ENCODE peak calls at places on chromosome 17, in seven cellular contexts. P, Q, K, B, R, X and D are unnamed samples.

GRCh38 chr17:81735181-81736102 is 23.4 kb downstream of the SLC25A10 start:
- DNase-seq in B (no peak), K (peak; percentile 72), X (no peak), R (no peak), Q (no peak), P (peak; percentile 59), D (no peak)

GRCh38 chr17:17692353-17693252 is 11.3 kb downstream of the RAI1 start:
- DNase-seq in R (no peak), P (no peak), B (no peak), X (no peak), Q (no peak), K (no peak), D (no peak)

GRCh38 chr17:44556114-44556853 is 1.0 kb upstream of the FZD2 start:
- DNase-seq in B (no peak), Q (no peak), K (no peak), P (peak; percentile 32), X (no peak), R (peak; percentile 24), D (no peak)

GRCh38 chr17:41486809-41487530 is 2.7 kb downstream of the KRT36 start:
- DNase-seq in R (no peak), X (no peak), B (peak; percentile 61), K (no peak), P (peak; percentile 40), Q (no peak), D (no peak)

GRCh38 chr17:7561589-7562207 is at the start of gene SENP3:
- DNase-seq in R (peak; percentile 80), P (peak; percentile 95), B (peak; percentile 91), Q (no peak), K (peak; percentile 72), X (peak; percentile 86), D (no peak)

GRCh38 chr17:37506678-37507077 is 17.0 kb downstream of the DUSP14 start:
- DNase-seq in R (peak; percentile 31), B (no peak), K (peak; percentile 79), Q (no peak), P (peak; percentile 18), X (no peak), D (no peak)

GRCh38 chr17:50035421-50035879 is 20.5 kb upstream of the ITGA3 start:
- DNase-seq in Q (no peak), K (no peak), B (no peak), R (no peak), P (no peak), X (no peak), D (no peak)

GRCh38 chr17:39738568-39738901 is 797 bp downstream of the GRB7 start:
- DNase-seq in B (peak; percentile 66), K (no peak), X (no peak), Q (no peak), R (no peak), P (peak; percentile 28), D (no peak)

GRCh38 chr17:78357687-78358537 is 2.0 kb downstream of the SOCS3 start:
- DNase-seq in R (no peak), B (no peak), X (no peak), P (peak; percentile 45), Q (no peak), K (no peak), D (no peak)

GRCh38 chr17:59786536-59787319 is 79.3 kb downstream of the VMP1 start:
- DNase-seq in K (no peak), X (no peak), R (peak; percentile 32), P (peak; percentile 94), Q (peak; percentile 100), B (peak; percentile 61), D (peak; percentile 100)

GRCh38 chr17:66165537-66166123 is 26.3 kb downstream of the CEP112 start:
- DNase-seq in P (peak; percentile 38), K (peak; percentile 35), X (no peak), R (no peak), B (no peak), Q (peak; percentile 33), D (peak; percentile 34)

GRCh38 chr17:37744961-37745800 is at the start of gene HNF1B:
- DNase-seq in Q (no peak), B (peak; percentile 47), K (no peak), R (no peak), P (no peak), X (no peak), D (no peak)